ENCODE peak calls at places on chromosomes 5 and 9, in six cellular contexts. One of them, this sample, is unnamed.
A peak's percentile ranks its signal among the peaks of the same experiment; 100 is the strongest.

GRCh38 chr9:97502222-97502983 is 937 bp downstream of the TMOD1 start:
- DNase-seq in cardiac muscle cell: peak; percentile 53
- DNase-seq in body of pancreas: peak; percentile 24
- DNase-seq in psoas muscle: peak; percentile 51
- DNase-seq in IMR-90: no peak
- DNase-seq in K562: peak; percentile 41
- DNase-seq in this sample: no peak

GRCh38 chr5:181100121-181101015 is 30.6 kb downstream of the OR2V1 start:
- DNase-seq in cardiac muscle cell: peak; percentile 0
- DNase-seq in body of pancreas: no peak
- DNase-seq in psoas muscle: no peak
- DNase-seq in K562: peak; percentile 68
- DNase-seq in IMR-90: no peak
- DNase-seq in this sample: no peak

GRCh38 chr5:66542728-66543127 is 53.5 kb upstream of the MAST4 start:
- DNase-seq in IMR-90: no peak
- DNase-seq in K562: no peak
- DNase-seq in psoas muscle: no peak
- DNase-seq in cardiac muscle cell: no peak
- DNase-seq in body of pancreas: no peak
- DNase-seq in this sample: no peak

GRCh38 chr9:129803679-129804065 is 688 bp downstream of the TOR1B start:
- DNase-seq in cardiac muscle cell: no peak
- DNase-seq in IMR-90: no peak
- DNase-seq in body of pancreas: no peak
- DNase-seq in psoas muscle: no peak
- DNase-seq in K562: peak; percentile 64
- DNase-seq in this sample: peak; percentile 24

GRCh38 chr9:107491081-107492053 is 1.8 kb upstream of the KLF4 start:
- DNase-seq in K562: no peak
- DNase-seq in psoas muscle: peak; percentile 44
- DNase-seq in IMR-90: no peak
- DNase-seq in cardiac muscle cell: peak; percentile 18
- DNase-seq in body of pancreas: peak; percentile 23
- DNase-seq in this sample: no peak

GRCh38 chr5:34625246-34625645 is 30.9 kb upstream of the RAI14 start:
- DNase-seq in psoas muscle: no peak
- DNase-seq in K562: no peak
- DNase-seq in body of pancreas: no peak
- DNase-seq in IMR-90: no peak
- DNase-seq in cardiac muscle cell: no peak
- DNase-seq in this sample: no peak

GRCh38 chr5:35830587-35830986 is 26.1 kb upstream of the IL7R start:
- DNase-seq in body of pancreas: no peak
- DNase-seq in IMR-90: no peak
- DNase-seq in psoas muscle: no peak
- DNase-seq in cardiac muscle cell: no peak
- DNase-seq in K562: no peak
- DNase-seq in this sample: no peak

GRCh38 chr5:64164166-64164565 is 1.5 kb upstream of the RNF180 start:
- DNase-seq in K562: no peak
- DNase-seq in IMR-90: no peak
- DNase-seq in body of pancreas: no peak
- DNase-seq in psoas muscle: no peak
- DNase-seq in cardiac muscle cell: no peak
- DNase-seq in this sample: no peak

GRCh38 chr9:129177791-129178578 is at the start of gene IER5L:
- DNase-seq in IMR-90: peak; percentile 94
- DNase-seq in K562: peak; percentile 96
- DNase-seq in psoas muscle: peak; percentile 96
- DNase-seq in cardiac muscle cell: peak; percentile 98
- DNase-seq in body of pancreas: peak; percentile 95
- DNase-seq in this sample: peak; percentile 98

GRCh38 chr9:92770005-92770995 is 5.7 kb upstream of the BICD2 start:
- DNase-seq in K562: peak; percentile 73
- DNase-seq in IMR-90: no peak
- DNase-seq in cardiac muscle cell: no peak
- DNase-seq in body of pancreas: no peak
- DNase-seq in psoas muscle: no peak
- DNase-seq in this sample: no peak

GRCh38 chr5:147522435-147522834 is 12.6 kb upstream of the DPYSL3 start:
- DNase-seq in body of pancreas: no peak
- DNase-seq in IMR-90: peak; percentile 83
- DNase-seq in cardiac muscle cell: no peak
- DNase-seq in psoas muscle: no peak
- DNase-seq in K562: no peak
- DNase-seq in this sample: no peak

GRCh38 chr9:108885643-108886348 is 23.7 kb downstream of the ACTL7A start:
- DNase-seq in body of pancreas: peak; percentile 68
- DNase-seq in psoas muscle: no peak
- DNase-seq in IMR-90: peak; percentile 84
- DNase-seq in cardiac muscle cell: peak; percentile 73
- DNase-seq in K562: peak; percentile 88
- DNase-seq in this sample: no peak

GRCh38 chr9:108894225-108894997 is 32.3 kb downstream of the ACTL7A start:
- DNase-seq in psoas muscle: no peak
- DNase-seq in cardiac muscle cell: no peak
- DNase-seq in K562: no peak
- DNase-seq in IMR-90: no peak
- DNase-seq in body of pancreas: no peak
- DNase-seq in this sample: no peak

GRCh38 chr9:108884701-108885100 is 22.6 kb downstream of the ACTL7A start:
- DNase-seq in body of pancreas: no peak
- DNase-seq in K562: no peak
- DNase-seq in psoas muscle: no peak
- DNase-seq in cardiac muscle cell: no peak
- DNase-seq in IMR-90: no peak
- DNase-seq in this sample: no peak

GRCh38 chr9:108889649-108890067 is 27.6 kb downstream of the ACTL7A start:
- DNase-seq in body of pancreas: no peak
- DNase-seq in IMR-90: peak; percentile 67
- DNase-seq in psoas muscle: no peak
- DNase-seq in K562: peak; percentile 36
- DNase-seq in cardiac muscle cell: peak; percentile 72
- DNase-seq in this sample: no peak
- TF ChIP-seq CTCF in body of pancreas: no peak
- TF ChIP-seq CTCF in IMR-90: peak; percentile 44
- TF ChIP-seq CTCF in psoas muscle: peak; percentile 9
- TF ChIP-seq CTCF in K562: peak; percentile 49
- TF ChIP-seq CTCF in cardiac muscle cell: peak; percentile 33
- TF ChIP-seq CTCF in this sample: peak; percentile 43

DNA sequence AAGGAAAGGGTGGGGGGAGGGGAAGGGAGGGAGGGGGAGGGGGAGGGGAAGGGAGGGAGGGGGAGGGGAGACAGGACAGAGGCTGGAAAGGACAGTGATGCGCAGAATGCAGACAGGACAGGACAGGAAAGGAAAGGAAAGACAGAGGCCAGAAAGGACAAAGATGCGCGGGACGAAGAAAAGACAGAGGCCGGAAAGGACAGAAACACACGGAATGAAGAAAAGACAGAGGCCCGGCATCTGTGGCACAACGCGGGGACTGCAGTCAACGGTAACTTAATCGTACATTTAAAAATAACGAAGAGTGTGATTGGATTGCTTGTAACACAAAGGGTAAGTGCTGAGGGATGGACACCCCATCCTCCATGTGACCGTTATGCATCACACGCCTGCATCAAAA is 53.1 kb upstream of the EXOC3 start:
- DNase-seq in psoas muscle: no peak
- DNase-seq in body of pancreas: no peak
- DNase-seq in cardiac muscle cell: no peak
- DNase-seq in K562: no peak
- DNase-seq in IMR-90: no peak
- DNase-seq in this sample: no peak
- H3K27ac ChIP-seq in psoas muscle: no peak overlapping the region
- H3K27ac ChIP-seq in body of pancreas: no peak overlapping the region
- H3K27ac ChIP-seq in cardiac muscle cell: no peak overlapping the region
- H3K27ac ChIP-seq in K562: no peak overlapping the region
- H3K27ac ChIP-seq in IMR-90: no peak overlapping the region
- H3K27ac ChIP-seq in this sample: no peak overlapping the region

DNA sequence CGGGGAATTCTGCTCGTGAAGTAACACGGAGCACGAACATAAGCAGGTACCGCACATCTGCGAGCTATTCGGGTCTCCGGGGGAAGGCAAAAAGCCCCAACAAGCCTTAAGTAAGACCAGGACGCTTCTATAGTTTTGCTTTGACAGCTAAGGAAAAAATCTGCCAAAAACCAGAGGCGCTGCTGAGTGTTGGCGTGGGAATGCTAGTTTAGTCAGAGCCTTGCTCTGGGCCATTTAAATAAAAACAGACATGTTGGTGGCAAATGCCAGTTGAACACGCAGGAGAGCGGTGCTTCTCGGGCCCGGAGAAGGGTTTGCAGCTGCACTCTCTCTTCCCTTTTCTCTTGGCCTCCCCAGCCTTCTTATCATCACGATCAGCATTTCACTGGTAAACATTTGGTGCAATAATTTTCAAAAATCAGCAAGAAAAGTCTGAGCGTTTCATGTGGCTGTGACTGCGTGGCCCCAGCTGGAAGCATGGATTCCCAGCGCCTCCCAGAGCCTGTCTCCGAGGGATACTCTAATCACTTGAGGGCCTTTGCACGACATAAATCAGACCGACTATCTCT is 6.4 kb upstream of the NOTCH1 start:
- DNase-seq in psoas muscle: no peak
- DNase-seq in K562: peak; percentile 27
- DNase-seq in cardiac muscle cell: no peak
- DNase-seq in IMR-90: peak; percentile 74
- DNase-seq in body of pancreas: no peak
- DNase-seq in this sample: peak; percentile 40
- H3K4me3 ChIP-seq in psoas muscle: no peak overlapping the region
- H3K4me3 ChIP-seq in K562: no peak overlapping the region
- H3K4me3 ChIP-seq in cardiac muscle cell: no peak overlapping the region
- H3K4me3 ChIP-seq in IMR-90: no peak overlapping the region
- H3K4me3 ChIP-seq in body of pancreas: no peak overlapping the region
- H3K4me3 ChIP-seq in this sample: no peak overlapping the region

GRCh38 chr5:155700333-155700732 is 626.6 kb upstream of the SGCD start:
- DNase-seq in cardiac muscle cell: peak; percentile 11
- DNase-seq in psoas muscle: no peak
- DNase-seq in body of pancreas: no peak
- DNase-seq in IMR-90: no peak
- DNase-seq in K562: peak; percentile 0
- DNase-seq in this sample: peak; percentile 16
- TF ChIP-seq CTCF in cardiac muscle cell: no peak
- TF ChIP-seq CTCF in psoas muscle: no peak
- TF ChIP-seq CTCF in body of pancreas: no peak
- TF ChIP-seq CTCF in IMR-90: peak; percentile 26
- TF ChIP-seq CTCF in K562: no peak
- TF ChIP-seq CTCF in this sample: peak; percentile 45

DNA sequence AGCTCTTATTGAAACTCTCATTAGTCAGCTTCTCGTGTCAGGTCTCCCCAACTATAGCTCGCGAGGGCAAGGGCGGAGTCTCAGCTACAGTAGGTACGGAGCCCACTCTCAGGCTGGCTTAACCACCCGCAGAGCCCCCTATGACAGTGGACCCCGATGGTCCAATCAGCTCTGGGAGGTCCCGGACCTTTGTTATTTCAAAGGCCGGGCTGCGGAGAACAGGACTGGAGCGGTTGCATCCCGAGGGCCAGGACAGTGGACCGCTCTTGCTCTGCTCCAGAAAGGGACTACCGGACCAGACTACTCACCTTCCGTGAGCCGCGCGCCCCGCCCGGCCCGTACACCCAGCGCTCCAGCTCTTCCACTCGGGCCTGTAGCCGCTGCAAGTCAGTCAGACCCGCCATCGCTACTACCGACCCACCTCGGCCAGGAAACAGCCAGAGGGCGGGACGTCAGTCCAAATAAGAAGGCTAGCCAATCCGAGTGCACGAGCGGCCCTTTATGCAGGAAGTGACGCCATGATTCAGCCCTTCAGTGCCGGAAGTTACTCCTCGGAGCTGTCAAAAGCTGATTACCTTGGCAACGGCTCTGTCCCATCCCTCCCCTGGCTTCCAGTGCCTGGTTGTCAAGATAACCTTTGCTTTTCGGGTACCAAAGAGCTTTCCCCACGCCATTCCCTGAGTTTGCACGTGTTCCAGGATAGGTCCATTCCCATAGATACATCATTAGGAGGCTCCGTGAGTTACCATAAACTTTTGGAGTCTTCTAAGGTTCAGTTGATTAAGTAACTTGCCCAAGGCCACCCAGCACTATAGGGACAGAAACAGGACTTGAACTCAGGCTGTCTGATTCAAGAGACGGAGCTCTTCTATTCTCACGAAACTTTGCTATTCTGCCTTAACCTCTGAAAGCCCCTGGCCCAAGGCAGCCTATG is at the start of gene DCTN3:
- DNase-seq in K562: peak; percentile 93
- DNase-seq in IMR-90: peak; percentile 94
- DNase-seq in psoas muscle: peak; percentile 91
- DNase-seq in body of pancreas: peak; percentile 93
- DNase-seq in cardiac muscle cell: peak; percentile 97
- DNase-seq in this sample: peak; percentile 92
- H3K27ac ChIP-seq in K562: peak within 1 kb of the TSS; percentile 1
- H3K27ac ChIP-seq in IMR-90: peak within 1 kb of the TSS; percentile 20
- H3K27ac ChIP-seq in psoas muscle: peak within 1 kb of the TSS; percentile 56
- H3K27ac ChIP-seq in body of pancreas: peak within 1 kb of the TSS; percentile 43
- H3K27ac ChIP-seq in cardiac muscle cell: no peak within 1 kb of the TSS
- H3K27ac ChIP-seq in this sample: peak within 1 kb of the TSS; percentile 65

DNA sequence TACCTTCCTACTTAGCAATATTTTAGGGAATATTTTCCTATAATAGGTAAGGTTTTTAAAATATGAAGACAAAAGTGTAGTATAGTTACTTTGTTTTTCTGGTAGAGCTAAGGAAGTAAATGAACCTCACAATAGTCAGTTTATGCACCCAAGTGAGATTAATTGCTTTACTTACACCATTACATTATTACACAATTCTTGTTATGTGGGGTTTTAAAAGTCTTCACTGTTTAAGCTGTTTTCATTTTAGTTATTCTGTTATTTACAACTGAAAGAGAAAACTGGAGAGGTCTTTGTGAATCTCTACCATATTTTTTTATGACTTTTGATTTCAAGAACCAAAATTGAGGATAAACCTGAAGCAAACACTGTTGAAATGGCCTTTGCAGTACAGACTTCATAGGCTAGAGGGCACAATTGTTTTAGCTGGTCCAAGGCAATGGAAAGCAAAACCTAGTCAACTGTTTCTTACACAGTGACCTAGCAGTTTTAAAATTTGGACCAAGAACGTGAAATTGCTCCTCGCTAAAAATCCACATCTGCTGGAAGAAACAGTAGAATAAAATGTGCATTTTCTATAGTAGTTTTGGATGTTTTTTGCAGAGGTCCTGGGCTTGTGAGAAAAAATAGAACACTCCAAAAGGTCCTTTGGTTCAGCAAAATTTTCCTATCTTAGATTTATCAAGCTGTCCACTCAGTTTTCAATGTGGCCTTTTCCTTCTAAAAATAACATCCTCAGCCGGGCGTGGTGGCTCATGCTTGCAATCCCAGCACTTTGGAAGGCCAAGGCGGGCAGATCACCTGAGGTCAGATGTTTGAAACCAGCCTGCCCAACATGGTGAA is 66.4 kb upstream of the FER start:
- DNase-seq in K562: peak; percentile 81
- DNase-seq in IMR-90: peak; percentile 78
- DNase-seq in body of pancreas: peak; percentile 29
- DNase-seq in cardiac muscle cell: peak; percentile 69
- DNase-seq in psoas muscle: no peak
- DNase-seq in this sample: peak; percentile 25
- H3K4me3 ChIP-seq in K562: no peak overlapping the region
- H3K4me3 ChIP-seq in IMR-90: no peak overlapping the region
- H3K4me3 ChIP-seq in body of pancreas: no peak overlapping the region
- H3K4me3 ChIP-seq in cardiac muscle cell: no peak overlapping the region
- H3K4me3 ChIP-seq in psoas muscle: peak overlapping the region; percentile 50
- H3K4me3 ChIP-seq in this sample: no peak overlapping the region

GRCh38 chr5:136638084-136638483 is 272.7 kb upstream of the TRPC7 start:
- DNase-seq in body of pancreas: no peak
- DNase-seq in cardiac muscle cell: no peak
- DNase-seq in K562: no peak
- DNase-seq in psoas muscle: no peak
- DNase-seq in IMR-90: no peak
- DNase-seq in this sample: no peak
- TF ChIP-seq CTCF in body of pancreas: no peak
- TF ChIP-seq CTCF in cardiac muscle cell: no peak
- TF ChIP-seq CTCF in K562: no peak
- TF ChIP-seq CTCF in psoas muscle: no peak
- TF ChIP-seq CTCF in IMR-90: peak; percentile 16
- TF ChIP-seq CTCF in this sample: peak; percentile 18

This sample was measured in WERI-Rb-1.